ENCODE peak calls at places on chromosomes 1 and 21, in six cellular contexts. R, B, Y, O, X and Q are unnamed samples.
A peak's percentile ranks its signal among the peaks of the same experiment; 100 is the strongest.

GRCh38 chr1:218494449-218494852 is 149.3 kb downstream of the TGFB2 start:
- DNase-seq in R (no peak), B (no peak), Y (no peak), O (no peak), X (no peak), Q (no peak)

GRCh38 chr1:1402081-1402900 is 3.2 kb upstream of the CCNL2 start:
- DNase-seq in R (no peak), B (peak; percentile 67), Y (no peak), O (no peak), X (no peak), Q (peak; percentile 57)

GRCh38 chr1:223212441-223212840 is 69.4 kb upstream of the TLR5 start:
- DNase-seq in R (no peak), B (no peak), Y (no peak), O (no peak), X (no peak), Q (no peak)

GRCh38 chr1:199551967-199552565 is 475.4 kb upstream of the NR5A2 start:
- DNase-seq in R (no peak), B (no peak), Y (no peak), O (no peak), X (no peak), Q (peak; percentile 73)

GRCh38 chr1:27602510-27603319 is 1.2 kb downstream of the AHDC1 start:
- DNase-seq in R (no peak), B (peak; percentile 70), Y (peak; percentile 37), O (peak; percentile 71), X (peak; percentile 72), Q (no peak)

GRCh38 chr1:150061632-150062101 is 5.9 kb upstream of the VPS45 start:
- DNase-seq in R (no peak), B (no peak), Y (no peak), O (no peak), X (no peak), Q (no peak)

GRCh38 chr1:19552291-19553010 is 67.1 kb upstream of the CAPZB start:
- DNase-seq in R (no peak), B (no peak), Y (no peak), O (no peak), X (no peak), Q (no peak)

GRCh38 chr1:115089443-115090340 is at the start of gene TSPAN2:
- DNase-seq in R (peak; percentile 67), B (no peak), Y (peak; percentile 61), O (peak; percentile 80), X (peak; percentile 51), Q (peak; percentile 80)

GRCh38 chr21:26835027-26835713 is 10.0 kb downstream of the ADAMTS1 start:
- DNase-seq in R (no peak), B (no peak), Y (no peak), O (no peak), X (no peak), Q (no peak)

GRCh38 chr1:53334312-53334711 is 6.4 kb upstream of the LRP8 start:
- DNase-seq in R (no peak), B (no peak), Y (no peak), O (no peak), X (no peak), Q (peak; percentile 3)

GRCh38 chr21:35238119-35238518 is 189.0 kb upstream of the RUNX1 start:
- DNase-seq in R (no peak), B (no peak), Y (no peak), O (no peak), X (no peak), Q (no peak)

GRCh38 chr1:156102634-156103511 is 11.6 kb upstream of the LMNA start:
- DNase-seq in R (no peak), B (no peak), Y (no peak), O (no peak), X (no peak), Q (no peak)

GRCh38 chr1:235011599-235012435 is 116.8 kb downstream of the TOMM20 start:
- DNase-seq in R (peak; percentile 99), B (peak; percentile 65), Y (peak; percentile 86), O (peak; percentile 23), X (peak; percentile 64), Q (no peak)

GRCh38 chr21:36705679-36706481 is 7.0 kb downstream of the SIM2 start:
- DNase-seq in R (no peak), B (no peak), Y (no peak), O (no peak), X (no peak), Q (no peak)

GRCh38 chr1:186864296-186864695 is 35.5 kb downstream of the PLA2G4A start:
- DNase-seq in R (no peak), B (no peak), Y (no peak), O (no peak), X (no peak), Q (no peak)

GRCh38 chr21:31614705-31615104 is 44.8 kb upstream of the SOD1 start:
- DNase-seq in R (no peak), B (no peak), Y (no peak), O (no peak), X (no peak), Q (no peak)

GRCh38 chr21:31609081-31609480 is 50.4 kb upstream of the SOD1 start:
- DNase-seq in R (no peak), B (no peak), Y (no peak), O (no peak), X (no peak), Q (no peak)

GRCh38 chr21:31612889-31613785 is 46.4 kb upstream of the SOD1 start:
- DNase-seq in R (no peak), B (no peak), Y (no peak), O (no peak), X (no peak), Q (no peak)

GRCh38 chr21:31607791-31608190 is 51.7 kb upstream of the SOD1 start:
- DNase-seq in R (no peak), B (no peak), Y (no peak), O (no peak), X (no peak), Q (no peak)

GRCh38 chr21:31611445-31611844 is 48.0 kb upstream of the SOD1 start:
- DNase-seq in R (no peak), B (no peak), Y (no peak), O (no peak), X (no peak), Q (no peak)
- H3K4me1 ChIP-seq in R (no peaks in the 10 kb centered on the region), B (no peaks in the 10 kb centered on the region), Y (no peaks in the 10 kb centered on the region), O (no peaks in the 10 kb centered on the region), X (no peaks in the 10 kb centered on the region), Q (no peaks in the 10 kb centered on the region)

GRCh38 chr1:100851726-100852125 is 42.9 kb downstream of the EXTL2 start:
- DNase-seq in R (no peak), B (no peak), Y (no peak), O (no peak), X (no peak), Q (no peak)

DNA sequence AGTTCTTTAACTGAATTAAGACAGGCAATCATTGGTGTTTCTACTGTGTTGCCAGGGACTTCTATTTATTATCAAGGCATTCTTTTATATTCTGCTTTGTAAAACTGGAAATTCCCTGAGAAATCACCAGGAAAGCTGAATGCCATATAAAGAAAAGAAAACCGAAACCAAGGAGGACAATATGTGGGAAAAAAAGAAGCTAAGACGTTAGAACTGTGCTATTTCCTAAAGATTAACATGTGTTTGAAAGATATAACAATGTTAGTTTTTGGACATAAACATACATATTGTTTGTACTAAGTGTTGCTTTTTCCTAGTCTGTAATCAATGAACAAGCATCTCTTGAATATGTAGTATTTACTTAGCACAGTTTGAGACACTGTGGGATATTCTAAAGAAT is 47.2 kb downstream of the EXTL2 start:
- DNase-seq in R (no peak), B (no peak), Y (no peak), O (no peak), X (no peak), Q (peak; percentile 63)
- H3K4me3 ChIP-seq in R (no peak overlapping the region), B (peak overlapping the region; percentile 10), Y (no peak overlapping the region), O (no peak overlapping the region), X (no peak overlapping the region), Q (no peak overlapping the region)

GRCh38 chr1:241355311-241356010 is 1.5 kb downstream of the RGS7 start:
- DNase-seq in R (no peak), B (no peak), Y (no peak), O (no peak), X (no peak), Q (no peak)
- H3K27me3 ChIP-seq in R (no peaks in the 10 kb centered on the region), B (peaks cover 29% of the 10 kb centered on the region), Y (no peaks in the 10 kb centered on the region), O (no peaks in the 10 kb centered on the region), X (peaks cover 52% of the 10 kb centered on the region), Q (peaks cover 13% of the 10 kb centered on the region)

DNA sequence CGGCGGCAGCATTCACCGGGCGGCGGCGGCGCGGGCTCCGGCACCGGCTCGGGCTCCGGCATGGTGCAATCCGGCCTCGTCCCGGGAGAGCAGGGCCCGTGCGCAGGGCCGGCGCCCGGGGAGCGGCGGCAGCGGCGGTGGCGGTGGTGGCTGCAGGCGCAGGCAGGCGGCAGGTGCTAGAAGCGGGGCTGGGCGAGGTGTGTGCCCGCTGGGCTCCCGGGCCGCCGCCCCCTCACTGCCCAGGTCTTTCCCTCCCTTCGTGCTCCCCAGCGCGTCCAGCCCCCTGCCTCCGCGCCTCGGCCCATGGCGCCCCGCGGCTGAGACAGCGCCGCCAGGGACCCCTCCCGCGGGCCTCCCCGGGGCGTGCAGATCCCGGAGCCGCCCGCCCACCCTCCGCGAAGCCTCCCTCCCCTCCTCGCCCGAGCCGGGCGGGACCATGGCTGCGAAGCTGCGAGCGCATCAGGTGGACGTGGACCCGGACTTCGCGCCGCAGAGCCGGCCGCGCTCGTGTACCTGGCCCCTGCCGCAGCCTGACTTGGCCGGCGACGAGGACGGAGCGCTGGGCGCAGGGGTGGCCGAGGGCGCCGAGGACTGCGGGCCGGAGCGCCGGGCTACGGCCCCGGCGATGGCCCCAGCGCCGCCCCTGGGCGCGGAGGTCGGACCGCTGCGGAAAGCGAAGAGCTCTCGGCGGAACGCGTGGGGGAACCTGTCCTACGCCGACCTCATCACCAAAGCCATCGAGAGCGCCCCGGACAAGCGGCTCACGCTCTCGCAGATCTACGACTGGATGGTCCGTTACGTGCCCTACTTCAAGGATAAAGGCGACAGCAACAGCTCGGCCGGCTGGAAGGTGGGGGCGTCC is 492 bp downstream of the FOXO6 start:
- DNase-seq in R (no peak), B (no peak), Y (no peak), O (peak; percentile 52), X (no peak), Q (peak; percentile 56)
- H3K4me1 ChIP-seq in R (peaks cover 34% of the 10 kb centered on the region), B (peaks cover 42% of the 10 kb centered on the region), Y (peaks cover 24% of the 10 kb centered on the region), O (peaks cover 36% of the 10 kb centered on the region), X (peaks cover 27% of the 10 kb centered on the region), Q (peaks cover 15% of the 10 kb centered on the region)

GRCh38 chr1:113783254-113784103 is 24.2 kb upstream of the PHTF1 start:
- DNase-seq in R (peak; percentile 84), B (peak; percentile 24), Y (peak; percentile 25), O (peak; percentile 9), X (no peak), Q (no peak)
- H3K4me3 ChIP-seq in R (no peak overlapping the region), B (peak overlapping the region; percentile 23), Y (peak overlapping the region; percentile 11), O (no peak overlapping the region), X (no peak overlapping the region), Q (no peak overlapping the region)

GRCh38 chr1:111987502-111987901 is 2.0 kb downstream of the KCND3 start:
- DNase-seq in R (no peak), B (no peak), Y (no peak), O (no peak), X (no peak), Q (no peak)
- H3K27me3 ChIP-seq in R (peaks cover 7% of the 10 kb centered on the region), B (no peaks in the 10 kb centered on the region), Y (peaks cover 26% of the 10 kb centered on the region), O (no peaks in the 10 kb centered on the region), X (peaks cover 46% of the 10 kb centered on the region), Q (peaks cover 13% of the 10 kb centered on the region)

GRCh38 chr1:162709132-162709860 is 77.0 kb downstream of the DDR2 start:
- DNase-seq in R (no peak), B (no peak), Y (no peak), O (peak; percentile 54), X (no peak), Q (no peak)
- H3K4me1 ChIP-seq in R (no peaks in the 10 kb centered on the region), B (peaks cover 25% of the 10 kb centered on the region), Y (no peaks in the 10 kb centered on the region), O (peaks cover 37% of the 10 kb centered on the region), X (peaks cover 27% of the 10 kb centered on the region), Q (peaks cover 14% of the 10 kb centered on the region)